ENCODE peak calls at places on chromosomes 4 and X, in eight cellular contexts. S is lung, A is T-cell, Y is neural crest cell, B is HTR-8/SVneo, I is mesenteric fat pad, R is C1 segment of cervical spinal cord, V is HT-29. U is an unnamed sample.

GRCh38 chr4:148574502-148574901 is 132.3 kb upstream of the NR3C2 start:
- DNase-seq in S (no peak), A (no peak), Y (no peak), B (no peak), I (no peak), R (no peak), V (no peak), U (no peak)

GRCh38 chrX:41441934-41442823 is 5.0 kb upstream of the NYX start:
- DNase-seq in S (peak), A (peak), Y (peak), B (peak), I (peak), R (no peak), V (peak), U (peak)

GRCh38 chr4:67765401-67765800 is 11.2 kb upstream of the GNRHR start:
- DNase-seq in S (no peak), A (no peak), Y (no peak), B (no peak), I (no peak), R (no peak), V (no peak), U (no peak)

GRCh38 chrX:123173833-123174232 is 10.2 kb upstream of the GRIA3 start:
- DNase-seq in S (no peak), A (no peak), Y (no peak), B (no peak), I (no peak), R (no peak), V (peak), U (no peak)

GRCh38 chr4:41882622-41883347 is 52.4 kb upstream of the TMEM33 start:
- DNase-seq in S (no peak), A (peak), Y (peak), B (peak), I (no peak), R (no peak), V (peak), U (peak)

GRCh38 chr4:95638920-95639501 is 90.2 kb upstream of the UNC5C start:
- DNase-seq in S (no peak), A (no peak), Y (no peak), B (no peak), I (no peak), R (no peak), V (no peak), U (no peak)

GRCh38 chrX:35439692-35440091 is 358.4 kb upstream of the MAGEB16 start:
- DNase-seq in S (no peak), A (no peak), Y (no peak), B (no peak), I (no peak), R (no peak), V (peak), U (no peak)

GRCh38 chrX:68508799-68509198 is 9.9 kb downstream of the YIPF6 start:
- DNase-seq in S (no peak), A (no peak), Y (no peak), B (no peak), I (no peak), R (no peak), V (peak), U (peak)

GRCh38 chr4:53307819-53308773 is 57.8 kb downstream of the SCFD2 start:
- DNase-seq in S (no peak), A (no peak), Y (no peak), B (no peak), I (no peak), R (no peak), V (no peak), U (no peak)

GRCh38 chr4:142434519-142435224 is 411.4 kb downstream of the INPP4B start:
- DNase-seq in S (no peak), A (no peak), Y (no peak), B (no peak), I (no peak), R (no peak), V (no peak), U (peak)

GRCh38 chrX:15882704-15883539 is 28.3 kb upstream of the AP1S2 start:
- DNase-seq in S (no peak), A (no peak), Y (no peak), B (no peak), I (no peak), R (no peak), V (no peak), U (no peak)

GRCh38 chr4:22986881-22987280 is 294.1 kb downstream of the GBA3 start:
- DNase-seq in S (no peak), A (no peak), Y (no peak), B (no peak), I (no peak), R (no peak), V (no peak), U (no peak)

U was measured in central memory CD4-positive, alpha-beta T cell.